ENCODE peak calls at places on chromosomes 6 and 20, in six cellular contexts. K is sigmoid colon, M is cardiac muscle cell, E is RWPE2, P is heart left ventricle, A is left ventricle myocardium inferior. I is an unnamed sample.

GRCh38 chr20:62702886-62703852 is 5.5 kb upstream of the NTSR1 start:
- DNase-seq in K (peak; percentile 83), M (peak; percentile 74), E (peak; percentile 99), P (no peak), A (no peak), I (no peak)

GRCh38 chr20:37611852-37612251 is 82.0 kb upstream of the CTNNBL1 start:
- DNase-seq in K (no peak), M (no peak), E (no peak), P (no peak), A (no peak), I (no peak)

GRCh38 chr6:87829622-87830121 is 127.6 kb upstream of the AKIRIN2 start:
- DNase-seq in K (no peak), M (no peak), E (no peak), P (no peak), A (no peak), I (no peak)

GRCh38 chr6:28943557-28944411 is 20.0 kb upstream of the TRIM27 start:
- DNase-seq in K (peak; percentile 81), M (peak; percentile 75), E (no peak), P (peak; percentile 77), A (peak; percentile 69), I (peak; percentile 95)

GRCh38 chr6:154606457-154606856 is 96.0 kb upstream of the CNKSR3 start:
- DNase-seq in K (no peak), M (peak; percentile 3), E (no peak), P (no peak), A (no peak), I (no peak)

GRCh38 chr20:43849496-43850197 is 65.0 kb upstream of the TOX2 start:
- DNase-seq in K (no peak), M (peak; percentile 54), E (peak; percentile 89), P (no peak), A (no peak), I (no peak)

GRCh38 chr6:34095136-34095505 is 50.8 kb downstream of the GRM4 start:
- DNase-seq in K (no peak), M (no peak), E (no peak), P (no peak), A (no peak), I (no peak)

GRCh38 chr6:82057846-82058554 is 189.5 kb downstream of the IBTK start:
- DNase-seq in K (no peak), M (peak; percentile 79), E (no peak), P (no peak), A (no peak), I (no peak)

GRCh38 chr6:42276008-42276890 is 58.6 kb upstream of the MRPS10 start:
- DNase-seq in K (peak; percentile 86), M (peak; percentile 73), E (no peak), P (peak; percentile 84), A (peak; percentile 74), I (peak; percentile 65)

GRCh38 chr20:63429992-63430391 is 42.5 kb downstream of the KCNQ2 start:
- DNase-seq in K (no peak), M (no peak), E (peak; percentile 87), P (no peak), A (no peak), I (no peak)

GRCh38 chr6:119915971-119916370 is 566.4 kb upstream of the MAN1A1 start:
- DNase-seq in K (no peak), M (no peak), E (no peak), P (no peak), A (no peak), I (no peak)

GRCh38 chr20:64106435-64106961 is 867 bp downstream of the NPBWR2 start:
- DNase-seq in K (peak; percentile 59), M (no peak), E (no peak), P (peak; percentile 25), A (peak; percentile 6), I (no peak)

GRCh38 chr6:56521454-56521853 is 121.2 kb downstream of the DST start:
- DNase-seq in K (no peak), M (no peak), E (no peak), P (no peak), A (no peak), I (no peak)

GRCh38 chr20:53980101-53980500 is 90.3 kb downstream of the BCAS1 start:
- DNase-seq in K (no peak), M (no peak), E (no peak), P (no peak), A (no peak), I (no peak)

GRCh38 chr6:80638222-80639055 is 532.0 kb downstream of the BCKDHB start:
- DNase-seq in K (no peak), M (peak; percentile 90), E (peak; percentile 57), P (no peak), A (no peak), I (no peak)

GRCh38 chr20:31861346-31862156 is 8.8 kb downstream of the DUSP15 start:
- DNase-seq in K (no peak), M (peak; percentile 71), E (peak; percentile 92), P (peak; percentile 73), A (peak; percentile 59), I (peak; percentile 85)

GRCh38 chr6:125201961-125202729 is 48.6 kb downstream of the TPD52L1 start:
- DNase-seq in K (peak; percentile 78), M (peak; percentile 97), E (peak; percentile 86), P (peak; percentile 50), A (peak; percentile 47), I (no peak)

GRCh38 chr6:2190661-2191389 is 54.6 kb downstream of the GMDS start:
- DNase-seq in K (no peak), M (no peak), E (no peak), P (no peak), A (no peak), I (no peak)

GRCh38 chr6:166957087-166957804 is 896 bp upstream of the RNASET2 start:
- DNase-seq in K (peak; percentile 84), M (peak; percentile 33), E (no peak), P (peak; percentile 70), A (peak; percentile 66), I (peak; percentile 54)

GRCh38 chr6:27617700-27618689 is 145.1 kb upstream of the ZNF184 start:
- DNase-seq in K (no peak), M (peak; percentile 70), E (no peak), P (no peak), A (no peak), I (no peak)

GRCh38 chr20:19313342-19314069 is 101.1 kb downstream of the SLC24A3 start:
- DNase-seq in K (no peak), M (no peak), E (no peak), P (no peak), A (no peak), I (no peak)

GRCh38 chr20:7836076-7836475 is 104.2 kb downstream of the HAO1 start:
- DNase-seq in K (no peak), M (no peak), E (no peak), P (no peak), A (no peak), I (no peak)

GRCh38 chr20:9036593-9036992 is 32.3 kb upstream of the PLCB4 start:
- DNase-seq in K (no peak), M (no peak), E (no peak), P (no peak), A (no peak), I (no peak)

GRCh38 chr6:75230484-75231325 is 12.9 kb downstream of the COX7A2 start:
- DNase-seq in K (no peak), M (peak; percentile 76), E (no peak), P (no peak), A (no peak), I (peak; percentile 41)

GRCh38 chr6:153117986-153118886 is 12.8 kb downstream of the RGS17 start:
- DNase-seq in K (no peak), M (peak; percentile 51), E (no peak), P (no peak), A (no peak), I (no peak)

GRCh38 chr6:120410586-120410985 is 923.7 kb downstream of the TBC1D32 start:
- DNase-seq in K (no peak), M (no peak), E (no peak), P (no peak), A (no peak), I (no peak)

GRCh38 chr6:7463785-7464184 is 74.2 kb downstream of the RIOK1 start:
- DNase-seq in K (no peak), M (peak; percentile 34), E (no peak), P (no peak), A (no peak), I (no peak)

GRCh38 chr6:38508894-38509293 is 130.8 kb downstream of the BTBD9 start:
- DNase-seq in K (no peak), M (peak; percentile 31), E (no peak), P (no peak), A (no peak), I (no peak)

GRCh38 chr6:53805016-53805415 is 10.2 kb downstream of the LRRC1 start:
- DNase-seq in K (no peak), M (no peak), E (no peak), P (no peak), A (no peak), I (no peak)

GRCh38 chr20:33666293-33667244 is at the start of gene ACTL10:
- DNase-seq in K (peak; percentile 100), M (peak; percentile 99), E (peak; percentile 100), P (peak; percentile 99), A (peak; percentile 98), I (peak; percentile 90)

GRCh38 chr20:32534661-32535240 is 50.4 kb downstream of the NOL4L start:
- DNase-seq in K (no peak), M (no peak), E (no peak), P (no peak), A (no peak), I (no peak)

GRCh38 chr6:163608060-163608752 is 193.7 kb downstream of the QKI start:
- DNase-seq in K (no peak), M (no peak), E (no peak), P (no peak), A (no peak), I (no peak)

GRCh38 chr6:56540950-56541600 is 101.6 kb downstream of the DST start:
- DNase-seq in K (no peak), M (no peak), E (no peak), P (peak; percentile 13), A (no peak), I (no peak)

DNA sequence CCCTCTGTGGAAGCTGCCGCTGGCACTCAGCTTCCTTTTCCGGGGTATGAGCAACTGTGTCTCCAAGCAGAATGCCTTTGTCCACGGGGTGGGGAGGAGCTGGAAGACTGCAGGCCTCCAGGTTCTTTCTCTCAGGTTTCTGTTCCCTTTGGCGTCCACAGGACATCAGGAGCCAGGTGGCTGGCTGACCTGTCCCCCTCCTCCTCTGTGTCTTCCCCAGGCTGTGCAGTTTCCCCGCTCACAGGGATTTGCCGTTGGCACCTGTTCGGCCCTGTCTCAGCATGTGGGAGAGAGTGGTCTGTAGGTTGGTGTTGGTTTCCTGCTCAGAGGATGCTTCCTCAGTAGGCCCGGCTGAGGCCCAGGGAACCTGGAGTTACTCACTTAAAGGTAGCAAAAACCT is 43.5 kb downstream of the CDS2 start:
- DNase-seq in K (no peak), M (no peak), E (no peak), P (no peak), A (no peak), I (peak; percentile 22)
- H3K27ac ChIP-seq in K (peak overlapping the region; percentile 68), M (peak overlapping the region; percentile 81), E (no peak overlapping the region), P (peak overlapping the region; percentile 63), A (peak overlapping the region; percentile 88), I (no peak overlapping the region)

GRCh38 chr6:24564081-24564480 is 69.3 kb downstream of the ALDH5A1 start:
- DNase-seq in K (no peak), M (no peak), E (no peak), P (no peak), A (no peak), I (no peak)
- H3K4me3 ChIP-seq in K (no peak overlapping the region), M (no peak overlapping the region), E (no peak overlapping the region), P (no peak overlapping the region), A (no peak overlapping the region), I (no peak overlapping the region)

GRCh38 chr6:142374090-142374783 is 72.4 kb downstream of the ADGRG6 start:
- DNase-seq in K (no peak), M (no peak), E (no peak), P (no peak), A (no peak), I (no peak)
- TF ChIP-seq CTCF in K (no peak), M (no peak), E (no peak), P (no peak), A (no peak), I (no peak)

GRCh38 chr6:24887520-24887919 is 48.2 kb downstream of the RIPOR2 start:
- DNase-seq in K (no peak), M (no peak), E (no peak), P (no peak), A (no peak), I (no peak)
- H3K27ac ChIP-seq in K (no peak overlapping the region), M (no peak overlapping the region), E (no peak overlapping the region), P (no peak overlapping the region), A (no peak overlapping the region), I (no peak overlapping the region)

I was measured in WERI-Rb-1.